ENCODE peak calls at places on chromosomes 5 and 9, in four cellular contexts. One of them, this sample, is unnamed. For H3K27me3 and H3K4me1, the result is how much of the 10 kb centered on the place peaks cover.

GRCh38 chr5:139910901-139911300 is 115.3 kb downstream of the PSD2 start:
- DNase-seq in CD4-positive, CD25-positive, alpha-beta regulatory T cell: no peak
- DNase-seq in suprapubic skin: no peak
- DNase-seq in SJSA1: peak
- DNase-seq in this sample: no peak

GRCh38 chr5:77644443-77645157 is 6.1 kb upstream of the OTP start:
- DNase-seq in CD4-positive, CD25-positive, alpha-beta regulatory T cell: no peak
- DNase-seq in suprapubic skin: no peak
- DNase-seq in SJSA1: no peak
- DNase-seq in this sample: no peak

GRCh38 chr5:38497946-38498345 is 58.5 kb downstream of the LIFR start:
- DNase-seq in CD4-positive, CD25-positive, alpha-beta regulatory T cell: no peak
- DNase-seq in suprapubic skin: no peak
- DNase-seq in SJSA1: no peak
- DNase-seq in this sample: no peak

GRCh38 chr5:120366047-120366446 is 98.1 kb upstream of the PRR16 start:
- DNase-seq in CD4-positive, CD25-positive, alpha-beta regulatory T cell: no peak
- DNase-seq in suprapubic skin: no peak
- DNase-seq in SJSA1: no peak
- DNase-seq in this sample: no peak

GRCh38 chr5:37665889-37666288 is 174.0 kb downstream of the GDNF start:
- DNase-seq in CD4-positive, CD25-positive, alpha-beta regulatory T cell: no peak
- DNase-seq in suprapubic skin: no peak
- DNase-seq in SJSA1: no peak
- DNase-seq in this sample: no peak

GRCh38 chr5:104305602-104306001 is 743.0 kb upstream of the NUDT12 start:
- DNase-seq in CD4-positive, CD25-positive, alpha-beta regulatory T cell: no peak
- DNase-seq in suprapubic skin: no peak
- DNase-seq in SJSA1: no peak
- DNase-seq in this sample: no peak

GRCh38 chr5:173849908-173850307 is 38.2 kb upstream of the CPEB4 start:
- DNase-seq in CD4-positive, CD25-positive, alpha-beta regulatory T cell: no peak
- DNase-seq in suprapubic skin: no peak
- DNase-seq in SJSA1: no peak
- DNase-seq in this sample: no peak

GRCh38 chr5:321233-321725 is at the start of gene AHRR:
- DNase-seq in CD4-positive, CD25-positive, alpha-beta regulatory T cell: no peak
- DNase-seq in suprapubic skin: peak
- DNase-seq in SJSA1: peak
- DNase-seq in this sample: no peak

GRCh38 chr5:180466316-180466715 is 27.9 kb upstream of the CNOT6 start:
- DNase-seq in CD4-positive, CD25-positive, alpha-beta regulatory T cell: no peak
- DNase-seq in suprapubic skin: no peak
- DNase-seq in SJSA1: no peak
- DNase-seq in this sample: no peak

GRCh38 chr9:134168731-134169130 is 4.4 kb upstream of the RNU6ATAC start:
- DNase-seq in CD4-positive, CD25-positive, alpha-beta regulatory T cell: no peak
- DNase-seq in suprapubic skin: no peak
- DNase-seq in SJSA1: no peak
- DNase-seq in this sample: no peak

GRCh38 chr5:175741556-175741955 is 83.7 kb downstream of the HRH2 start:
- DNase-seq in CD4-positive, CD25-positive, alpha-beta regulatory T cell: no peak
- DNase-seq in suprapubic skin: no peak
- DNase-seq in SJSA1: peak
- DNase-seq in this sample: no peak

GRCh38 chr5:175742290-175742994 is 84.6 kb downstream of the HRH2 start:
- DNase-seq in CD4-positive, CD25-positive, alpha-beta regulatory T cell: no peak
- DNase-seq in suprapubic skin: no peak
- DNase-seq in SJSA1: peak
- DNase-seq in this sample: no peak

GRCh38 chr5:175745212-175745611 is 87.3 kb downstream of the HRH2 start:
- DNase-seq in CD4-positive, CD25-positive, alpha-beta regulatory T cell: no peak
- DNase-seq in suprapubic skin: no peak
- DNase-seq in SJSA1: peak
- DNase-seq in this sample: no peak

GRCh38 chr5:175746851-175747250 is 89.0 kb downstream of the HRH2 start:
- DNase-seq in CD4-positive, CD25-positive, alpha-beta regulatory T cell: no peak
- DNase-seq in suprapubic skin: no peak
- DNase-seq in SJSA1: peak
- DNase-seq in this sample: no peak

DNA sequence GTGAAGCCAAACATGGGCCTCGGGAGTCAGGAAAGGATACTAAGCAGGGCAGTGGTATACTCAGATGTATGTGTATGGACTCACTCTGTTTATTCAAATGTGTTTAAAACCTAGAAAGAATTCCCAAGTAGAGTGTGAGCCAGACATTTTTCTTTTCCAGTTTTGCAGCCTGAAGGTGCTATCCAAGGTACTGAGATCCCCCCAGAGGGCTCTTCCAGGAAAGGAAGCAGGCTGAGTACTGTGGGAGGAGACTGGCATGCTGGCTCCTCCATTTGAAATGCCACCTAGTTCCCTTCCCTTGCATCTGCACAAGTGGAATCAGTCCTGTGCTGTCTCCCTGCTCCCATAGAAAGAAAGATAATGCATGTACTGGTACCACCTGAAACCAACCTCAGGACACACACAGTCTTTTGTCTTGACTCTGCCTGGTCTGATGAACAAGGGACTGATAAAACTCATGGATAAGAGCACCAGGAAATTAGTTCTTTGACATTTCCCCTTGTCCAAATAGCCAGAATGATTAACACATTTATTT is 85.9 kb downstream of the HRH2 start:
- DNase-seq in CD4-positive, CD25-positive, alpha-beta regulatory T cell: no peak
- DNase-seq in suprapubic skin: no peak
- DNase-seq in SJSA1: peak
- DNase-seq in this sample: no peak
- H3K27me3 ChIP-seq in CD4-positive, CD25-positive, alpha-beta regulatory T cell: under half
- H3K27me3 ChIP-seq in suprapubic skin: under half
- H3K27me3 ChIP-seq in SJSA1: under half
- H3K27me3 ChIP-seq in this sample: under half

GRCh38 chr5:124659798-124660197 is 86.6 kb downstream of the ZNF608 start:
- DNase-seq in CD4-positive, CD25-positive, alpha-beta regulatory T cell: no peak
- DNase-seq in suprapubic skin: no peak
- DNase-seq in SJSA1: no peak
- DNase-seq in this sample: no peak

GRCh38 chr5:124662261-124662781 is 84.1 kb downstream of the ZNF608 start:
- DNase-seq in CD4-positive, CD25-positive, alpha-beta regulatory T cell: no peak
- DNase-seq in suprapubic skin: no peak
- DNase-seq in SJSA1: no peak
- DNase-seq in this sample: no peak

GRCh38 chr5:124661317-124662141 is 84.9 kb downstream of the ZNF608 start:
- DNase-seq in CD4-positive, CD25-positive, alpha-beta regulatory T cell: no peak
- DNase-seq in suprapubic skin: no peak
- DNase-seq in SJSA1: peak
- DNase-seq in this sample: no peak

GRCh38 chr5:124658867-124659557 is 87.4 kb downstream of the ZNF608 start:
- DNase-seq in CD4-positive, CD25-positive, alpha-beta regulatory T cell: no peak
- DNase-seq in suprapubic skin: no peak
- DNase-seq in SJSA1: no peak
- DNase-seq in this sample: no peak

DNA sequence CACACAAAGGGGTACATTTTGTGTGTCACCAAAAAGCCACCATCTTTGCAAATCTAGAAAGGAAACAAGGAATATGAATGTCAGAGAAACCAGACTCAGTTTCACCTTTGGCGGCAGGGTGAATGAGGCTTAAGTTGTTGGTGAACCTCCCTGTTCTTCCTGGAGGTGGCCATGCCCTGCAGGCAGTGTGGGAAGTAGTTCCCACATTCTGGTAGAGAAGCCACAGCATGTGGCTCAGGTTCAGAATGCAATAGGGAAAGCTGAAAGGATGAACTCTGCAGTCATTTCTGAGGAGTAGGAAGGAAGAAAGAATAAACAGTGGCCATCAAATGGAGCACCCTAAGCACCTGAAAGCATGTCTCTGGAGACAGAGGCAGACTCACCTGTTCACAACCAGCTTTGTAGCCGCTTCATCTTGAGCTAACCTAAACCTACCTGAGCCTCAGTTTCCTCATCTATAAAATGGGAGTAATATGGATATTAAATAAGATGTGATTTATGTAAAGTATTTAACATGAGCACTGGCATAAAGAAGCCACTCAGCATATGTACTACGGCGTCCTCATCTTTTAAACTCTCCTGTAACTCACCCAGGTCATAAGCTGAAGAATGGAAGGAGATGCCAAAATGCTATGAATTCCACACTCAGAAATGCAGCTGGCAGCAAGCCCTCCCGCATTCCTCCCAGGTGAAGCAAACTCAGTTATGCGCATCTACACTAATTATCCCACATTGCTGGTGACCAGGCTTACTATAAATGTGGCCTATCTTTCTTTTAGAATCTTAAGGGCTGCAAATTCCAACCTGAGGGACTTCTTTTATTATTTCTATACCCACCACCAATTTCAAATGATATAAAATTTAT is 86.0 kb downstream of the ZNF608 start:
- DNase-seq in CD4-positive, CD25-positive, alpha-beta regulatory T cell: no peak
- DNase-seq in suprapubic skin: no peak
- DNase-seq in SJSA1: peak
- DNase-seq in this sample: no peak
- H3K4me1 ChIP-seq in CD4-positive, CD25-positive, alpha-beta regulatory T cell: under half
- H3K4me1 ChIP-seq in suprapubic skin: under half
- H3K4me1 ChIP-seq in SJSA1: half or more
- H3K4me1 ChIP-seq in this sample: under half

GRCh38 chr5:88144219-88145040 is 124.2 kb downstream of the TMEM161B start:
- DNase-seq in CD4-positive, CD25-positive, alpha-beta regulatory T cell: no peak
- DNase-seq in suprapubic skin: peak
- DNase-seq in SJSA1: no peak
- DNase-seq in this sample: no peak
- H3K27me3 ChIP-seq in CD4-positive, CD25-positive, alpha-beta regulatory T cell: half or more
- H3K27me3 ChIP-seq in suprapubic skin: half or more
- H3K27me3 ChIP-seq in SJSA1: under half
- H3K27me3 ChIP-seq in this sample: under half

GRCh38 chr9:129487307-129487657 is 133.6 kb downstream of the C9orf50 start:
- DNase-seq in CD4-positive, CD25-positive, alpha-beta regulatory T cell: no peak
- DNase-seq in suprapubic skin: no peak
- DNase-seq in SJSA1: no peak
- DNase-seq in this sample: no peak
- H3K4me1 ChIP-seq in CD4-positive, CD25-positive, alpha-beta regulatory T cell: half or more
- H3K4me1 ChIP-seq in suprapubic skin: half or more
- H3K4me1 ChIP-seq in SJSA1: half or more
- H3K4me1 ChIP-seq in this sample: under half

GRCh38 chr9:32782476-32783167 is 718 bp upstream of the TMEM215 start:
- DNase-seq in CD4-positive, CD25-positive, alpha-beta regulatory T cell: no peak
- DNase-seq in suprapubic skin: no peak
- DNase-seq in SJSA1: no peak
- DNase-seq in this sample: no peak
- H3K27me3 ChIP-seq in CD4-positive, CD25-positive, alpha-beta regulatory T cell: under half
- H3K27me3 ChIP-seq in suprapubic skin: under half
- H3K27me3 ChIP-seq in SJSA1: under half
- H3K27me3 ChIP-seq in this sample: under half

GRCh38 chr5:72457491-72457890 is 49.7 kb downstream of the ZNF366 start:
- DNase-seq in CD4-positive, CD25-positive, alpha-beta regulatory T cell: no peak
- DNase-seq in suprapubic skin: no peak
- DNase-seq in SJSA1: no peak
- DNase-seq in this sample: no peak
- H3K4me1 ChIP-seq in CD4-positive, CD25-positive, alpha-beta regulatory T cell: under half
- H3K4me1 ChIP-seq in suprapubic skin: under half
- H3K4me1 ChIP-seq in SJSA1: under half
- H3K4me1 ChIP-seq in this sample: under half

DNA sequence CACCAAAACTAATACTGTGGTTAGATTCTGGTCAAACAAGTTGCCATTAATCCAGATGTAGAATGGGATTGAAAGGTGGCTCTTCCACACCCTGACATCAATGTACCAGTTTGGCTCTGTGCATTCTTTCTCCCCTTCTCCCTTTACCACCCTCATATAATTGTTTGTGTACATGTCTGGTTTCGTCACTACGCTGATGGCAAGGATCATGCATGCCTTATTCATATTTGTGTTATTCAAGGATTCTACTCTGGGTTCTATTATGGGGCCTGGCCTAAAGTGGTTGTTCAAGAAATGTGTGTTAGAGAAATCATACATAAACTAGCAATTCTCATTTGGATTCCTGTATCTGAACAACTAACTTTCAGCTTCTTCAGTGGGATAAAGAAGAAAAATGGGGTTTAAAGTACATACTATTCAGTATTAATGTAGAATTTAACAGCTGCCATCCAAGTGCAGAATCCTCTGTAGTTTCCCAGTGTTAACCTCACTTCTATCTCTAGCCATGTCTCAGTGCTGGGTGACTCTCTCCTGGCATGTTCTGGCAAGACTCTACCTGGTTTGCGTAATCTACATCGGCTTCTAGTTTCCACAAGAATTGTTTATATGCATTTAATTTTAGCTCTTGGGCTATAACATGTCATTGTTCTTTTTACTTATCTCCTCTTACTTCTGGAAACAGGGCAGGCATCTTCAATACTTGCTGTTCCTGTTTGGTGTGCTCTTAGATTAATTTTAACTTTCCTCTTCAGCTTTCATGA is 27.9 kb upstream of the CDKN2B start:
- DNase-seq in CD4-positive, CD25-positive, alpha-beta regulatory T cell: no peak
- DNase-seq in suprapubic skin: no peak
- DNase-seq in SJSA1: no peak
- DNase-seq in this sample: no peak
- H3K27me3 ChIP-seq in CD4-positive, CD25-positive, alpha-beta regulatory T cell: under half
- H3K27me3 ChIP-seq in suprapubic skin: under half
- H3K27me3 ChIP-seq in SJSA1: under half
- H3K27me3 ChIP-seq in this sample: under half